ENCODE peak calls at places on chromosome 16, in seven cellular contexts. T is HFF-Myc, H is A673, J is esophagus squamous epithelium, M is epithelial cell of esophagus, B is fibroblast of pulmonary artery, S is hepatocyte. N is an unnamed sample.

GRCh38 chr16:87681990-87682570 is 79.8 kb downstream of the JPH3 start:
- DNase-seq in T (peak), H (peak), J (no peak), M (peak), B (peak), S (no peak), N (peak)

GRCh38 chr16:72434159-72434558 is 262.2 kb upstream of the PMFBP1 start:
- DNase-seq in T (peak), H (peak), J (no peak), M (peak), B (peak), S (no peak), N (peak)

GRCh38 chr16:68898026-68898425 is 54.7 kb downstream of the TANGO6 start:
- DNase-seq in T (no peak), H (peak), J (no peak), M (no peak), B (no peak), S (no peak), N (no peak)

GRCh38 chr16:72443809-72444208 is 271.9 kb upstream of the PMFBP1 start:
- DNase-seq in T (peak), H (no peak), J (no peak), M (no peak), B (no peak), S (no peak), N (no peak)

GRCh38 chr16:27671410-27671809 is 121.5 kb downstream of the KATNIP start:
- DNase-seq in T (no peak), H (no peak), J (no peak), M (peak), B (no peak), S (no peak), N (peak)

GRCh38 chr16:15757075-15757386 is 99.8 kb downstream of the MYH11 start:
- DNase-seq in T (no peak), H (no peak), J (no peak), M (no peak), B (no peak), S (no peak), N (no peak)

GRCh38 chr16:14407786-14408399 is 222.2 kb downstream of the PARN start:
- DNase-seq in T (no peak), H (no peak), J (no peak), M (no peak), B (no peak), S (no peak), N (no peak)

GRCh38 chr16:29290631-29291247 is 115.8 kb downstream of the NPIPB11 start:
- DNase-seq in T (peak), H (peak), J (peak), M (peak), B (peak), S (peak), N (peak)

GRCh38 chr16:2427526-2427925 is 1.7 kb upstream of the CCNF start:
- DNase-seq in T (no peak), H (no peak), J (no peak), M (no peak), B (no peak), S (no peak), N (no peak)

GRCh38 chr16:70162041-70162451 is 11.5 kb upstream of the CLEC18C start:
- DNase-seq in T (peak), H (no peak), J (no peak), M (peak), B (peak), S (peak), N (peak)

GRCh38 chr16:20904507-20905079 is 4.0 kb downstream of the LYRM1 start:
- DNase-seq in T (no peak), H (no peak), J (no peak), M (peak), B (peak), S (no peak), N (peak)

GRCh38 chr16:15643453-15644305 is 725 bp upstream of the MARF1 start:
- DNase-seq in T (no peak), H (peak), J (no peak), M (peak), B (peak), S (peak), N (peak)

GRCh38 chr16:66904846-66905632 is 13.6 kb downstream of the CDH16 start:
- DNase-seq in T (no peak), H (no peak), J (no peak), M (peak), B (no peak), S (peak), N (no peak)

GRCh38 chr16:3808308-3809063 is 72.0 kb downstream of the CREBBP start:
- DNase-seq in T (no peak), H (no peak), J (no peak), M (no peak), B (no peak), S (no peak), N (no peak)
- TF ChIP-seq CTCF in T (no peak), H (no peak), J (no peak), M (no peak), B (no peak), S (no peak), N (no peak)

GRCh38 chr16:30615358-30616076 is 5.3 kb upstream of the ZNF689 start:
- DNase-seq in T (no peak), H (peak), J (no peak), M (peak), B (peak), S (peak), N (peak)

GRCh38 chr16:30605148-30605547 is 5.0 kb downstream of the ZNF689 start:
- DNase-seq in T (no peak), H (no peak), J (no peak), M (no peak), B (no peak), S (no peak), N (no peak)

GRCh38 chr16:30606004-30606403 is 4.2 kb downstream of the ZNF689 start:
- DNase-seq in T (no peak), H (no peak), J (no peak), M (no peak), B (no peak), S (no peak), N (no peak)

GRCh38 chr16:30609002-30609927 is 924 bp downstream of the ZNF689 start:
- DNase-seq in T (no peak), H (peak), J (no peak), M (peak), B (peak), S (peak), N (peak)

DNA sequence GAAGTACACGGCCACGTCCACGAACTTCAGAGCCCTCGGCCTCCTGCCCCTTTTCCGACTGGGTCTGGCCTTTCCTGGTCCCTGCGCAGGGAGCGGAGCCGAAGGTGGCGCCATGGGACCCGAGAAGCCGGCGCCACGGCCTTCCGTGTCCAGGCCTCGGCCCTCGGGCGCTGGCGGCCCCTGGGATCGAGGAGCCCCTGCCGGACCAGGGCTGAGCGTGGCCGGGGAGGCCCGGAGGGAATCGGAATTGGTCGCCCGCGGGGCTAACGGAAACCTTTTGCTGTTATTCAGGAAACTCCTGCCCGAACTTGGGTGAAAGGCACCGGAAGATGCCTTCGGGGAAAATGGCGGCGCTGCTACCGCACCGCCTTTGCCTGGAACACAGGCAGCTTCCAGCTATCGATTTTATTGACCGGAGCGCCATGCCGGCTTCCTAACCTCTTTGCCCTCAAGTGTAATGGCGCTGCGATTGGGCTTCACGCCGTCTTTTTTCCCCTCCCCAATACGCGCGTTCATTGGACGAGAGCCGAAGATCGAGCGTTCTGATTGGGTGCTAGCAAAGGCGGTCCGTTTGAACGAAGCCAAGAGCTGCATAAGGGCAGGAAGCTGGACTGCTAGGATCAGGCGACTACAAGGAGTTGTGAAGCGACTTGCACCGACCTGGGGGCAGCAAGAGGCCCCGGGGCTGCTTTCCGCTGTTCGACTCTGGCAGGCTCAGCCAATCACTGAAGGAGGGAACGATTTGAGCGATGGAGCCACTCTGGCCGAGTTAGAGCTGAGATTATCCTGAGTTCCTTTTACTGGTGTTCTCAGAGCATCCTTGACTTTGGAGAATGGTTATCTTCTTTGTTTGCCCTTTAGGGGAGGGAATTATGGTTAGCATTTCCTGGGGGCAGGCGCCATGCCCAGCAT is at the start of gene ZNF689:
- DNase-seq in T (peak), H (peak), J (peak), M (peak), B (peak), S (peak), N (peak)
- TF ChIP-seq CTCF in T (no peak), H (no peak), J (no peak), M (peak), B (no peak), S (no peak), N (no peak)

GRCh38 chr16:5490499-5490898 is 392.9 kb upstream of the EEF2KMT start:
- DNase-seq in T (no peak), H (peak), J (no peak), M (no peak), B (no peak), S (peak), N (no peak)
- TF ChIP-seq CTCF in T (peak), H (peak), J (peak), M (no peak), B (no peak), S (peak), N (no peak)

GRCh38 chr16:11138026-11138768 is 117.8 kb downstream of the SOCS1 start:
- DNase-seq in T (no peak), H (no peak), J (no peak), M (peak), B (no peak), S (no peak), N (peak)

GRCh38 chr16:11139624-11140375 is 116.2 kb downstream of the SOCS1 start:
- DNase-seq in T (no peak), H (no peak), J (no peak), M (no peak), B (no peak), S (no peak), N (no peak)

GRCh38 chr16:11140867-11141266 is 115.1 kb downstream of the SOCS1 start:
- DNase-seq in T (no peak), H (no peak), J (no peak), M (no peak), B (no peak), S (no peak), N (no peak)

GRCh38 chr16:11140466-11140865 is 115.5 kb downstream of the SOCS1 start:
- DNase-seq in T (no peak), H (no peak), J (no peak), M (no peak), B (no peak), S (no peak), N (no peak)

DNA sequence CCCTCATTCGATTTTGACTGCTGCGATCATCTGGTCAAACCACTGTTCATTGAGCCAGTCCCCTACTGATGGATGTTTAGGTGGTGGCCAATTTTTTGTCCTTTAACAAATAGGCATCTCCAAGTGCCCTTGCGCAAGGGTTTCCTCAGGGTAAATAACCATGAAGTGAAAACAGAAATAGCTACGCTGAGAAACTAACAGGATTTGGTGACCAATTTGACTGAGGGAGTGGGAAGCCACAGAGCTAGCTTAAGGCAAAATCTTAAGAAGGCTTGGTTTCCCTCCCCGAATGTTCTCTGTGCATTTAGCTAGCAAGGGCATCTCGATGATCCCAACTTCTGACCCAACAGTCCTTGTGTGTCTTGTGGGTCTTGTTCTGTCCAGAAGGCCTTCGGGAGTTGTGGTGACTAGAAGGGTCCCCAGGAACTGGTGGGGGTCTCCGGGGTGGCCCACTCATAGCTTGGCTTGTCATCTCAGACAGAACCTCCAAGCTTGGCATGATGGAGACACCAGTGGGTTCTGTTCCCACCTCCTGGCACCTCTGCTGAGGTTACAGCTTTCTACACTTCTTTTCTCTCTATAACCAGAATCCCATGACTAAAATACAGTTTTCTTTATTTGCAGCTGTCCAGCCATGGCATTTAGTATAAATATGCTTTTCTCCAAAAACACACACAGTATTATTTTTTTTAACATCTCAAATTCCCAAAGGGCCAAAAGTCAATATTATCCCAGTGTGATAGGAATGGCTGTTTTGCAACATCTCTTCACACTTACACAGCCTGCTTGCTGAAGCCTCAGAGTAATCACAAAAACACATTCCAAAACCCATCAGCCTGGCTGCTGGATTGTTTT is 117.0 kb downstream of the SOCS1 start:
- DNase-seq in T (no peak), H (peak), J (no peak), M (peak), B (peak), S (no peak), N (peak)
- TF ChIP-seq CTCF in T (no peak), H (no peak), J (no peak), M (no peak), B (no peak), S (no peak), N (no peak)

DNA sequence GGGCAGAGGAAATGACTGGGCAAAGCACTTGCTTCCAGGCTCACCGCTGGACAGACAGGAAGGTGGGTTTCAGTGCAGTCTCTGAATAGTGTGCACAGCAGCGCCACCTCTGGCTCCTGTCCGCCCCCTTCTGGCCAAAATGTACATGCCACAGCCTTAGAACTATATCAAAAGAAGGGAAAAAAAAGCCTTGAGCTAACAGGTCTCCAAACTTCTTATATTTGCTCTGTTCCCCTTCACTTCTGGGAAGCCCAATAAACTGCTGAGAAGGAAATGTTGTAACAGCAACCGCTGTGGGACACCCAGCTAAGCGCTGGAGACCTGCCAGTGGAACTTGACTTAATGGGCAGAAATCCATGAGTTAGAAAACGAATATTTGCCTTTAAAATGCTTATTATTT is 17.5 kb downstream of the COG7 start:
- DNase-seq in T (no peak), H (peak), J (no peak), M (peak), B (peak), S (peak), N (peak)
- TF ChIP-seq CTCF in T (peak), H (peak), J (peak), M (peak), B (peak), S (peak), N (peak)

GRCh38 chr16:23339781-23340180 is 37.7 kb downstream of the SCNN1B start:
- DNase-seq in T (no peak), H (no peak), J (no peak), M (peak), B (no peak), S (no peak), N (no peak)

GRCh38 chr16:23337836-23338550 is 35.9 kb downstream of the SCNN1B start:
- DNase-seq in T (no peak), H (no peak), J (no peak), M (no peak), B (no peak), S (no peak), N (no peak)

GRCh38 chr16:23345237-23345636 is 43.1 kb downstream of the SCNN1B start:
- DNase-seq in T (no peak), H (no peak), J (no peak), M (no peak), B (no peak), S (no peak), N (no peak)

GRCh38 chr16:23343643-23344612 is 41.8 kb downstream of the SCNN1B start:
- DNase-seq in T (no peak), H (no peak), J (no peak), M (no peak), B (no peak), S (no peak), N (no peak)

DNA sequence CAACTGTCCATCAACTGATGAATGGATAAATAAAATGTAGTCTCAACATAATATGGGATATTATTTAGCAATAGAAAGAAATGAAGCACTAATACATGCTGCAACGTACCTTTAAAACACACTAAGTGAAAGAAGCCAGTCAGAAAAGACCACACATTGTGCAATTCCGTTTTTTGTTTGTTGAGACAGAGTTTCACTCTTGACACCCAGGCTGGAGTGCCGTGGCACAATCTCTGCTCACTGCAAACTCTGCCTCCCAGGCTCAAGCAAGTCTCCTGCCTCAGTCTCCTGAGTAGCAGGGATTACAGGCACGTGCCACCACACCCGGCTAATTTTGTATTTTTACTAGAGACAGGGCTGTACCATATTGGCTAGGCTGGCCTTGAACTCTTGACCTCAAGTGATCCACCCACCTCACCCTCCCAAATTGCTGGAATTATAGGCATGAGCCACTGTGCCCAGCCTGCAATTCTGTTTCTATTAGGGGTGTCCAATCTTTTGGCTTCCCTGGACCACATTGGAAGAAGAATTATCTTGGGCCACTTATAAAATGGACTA is 40.1 kb downstream of the SCNN1B start:
- DNase-seq in T (no peak), H (no peak), J (no peak), M (no peak), B (no peak), S (no peak), N (peak)
- TF ChIP-seq CTCF in T (no peak), H (no peak), J (no peak), M (no peak), B (no peak), S (no peak), N (no peak)

GRCh38 chr16:84314373-84314772 is 19.7 kb downstream of the WFDC1 start:
- DNase-seq in T (no peak), H (no peak), J (no peak), M (no peak), B (no peak), S (no peak), N (no peak)

GRCh38 chr16:84310642-84311041 is 16.0 kb downstream of the WFDC1 start:
- DNase-seq in T (no peak), H (no peak), J (no peak), M (no peak), B (no peak), S (no peak), N (no peak)

GRCh38 chr16:84314814-84315213 is 20.1 kb downstream of the WFDC1 start:
- DNase-seq in T (no peak), H (no peak), J (no peak), M (peak), B (no peak), S (no peak), N (no peak)

GRCh38 chr16:84313921-84314320 is 19.2 kb downstream of the WFDC1 start:
- DNase-seq in T (no peak), H (no peak), J (no peak), M (no peak), B (no peak), S (no peak), N (no peak)

GRCh38 chr16:84312783-84313382 is 18.2 kb downstream of the WFDC1 start:
- DNase-seq in T (no peak), H (no peak), J (no peak), M (no peak), B (no peak), S (peak), N (no peak)
- TF ChIP-seq CTCF in T (no peak), H (no peak), J (no peak), M (no peak), B (no peak), S (no peak), N (no peak)

N was measured in MCF 10A.